ENCODE peak calls at places on chromosome 5, in four cellular contexts. B is AG08396; A is activated naive CD4-positive, alpha-beta T cell treated with anti-CD3 and anti-CD28 coated beads for 36 hours; F is NCI-H1092. X is an unnamed sample.

GRCh38 chr5:122586351-122586750 is 188.5 kb upstream of the SNX2 start:
- DNase-seq in B (peak; percentile 24), F (no peak), A (no peak), X (no peak)

GRCh38 chr5:53256746-53257145 is 147.2 kb upstream of the MOCS2 start:
- DNase-seq in B (no peak), A (no peak), F (no peak), X (no peak)

GRCh38 chr5:103119765-103120606 is at the start of the genes GIN1 and PPIP5K2:
- DNase-seq in F (peak; percentile 94), B (peak; percentile 90), A (peak; percentile 98), X (peak; percentile 94)

GRCh38 chr5:132283423-132284043 is 10.7 kb upstream of the SLC22A4 start:
- DNase-seq in F (no peak), A (peak; percentile 4), B (peak; percentile 82), X (peak; percentile 14)

GRCh38 chr5:9924614-9925013 is 294.5 kb upstream of the TAS2R1 start:
- DNase-seq in F (no peak), A (no peak), B (peak; percentile 81), X (no peak)

GRCh38 chr5:106880656-106881055 is 790.1 kb downstream of the EFNA5 start:
- DNase-seq in A (no peak), B (no peak), F (no peak), X (no peak)

GRCh38 chr5:119418782-119419101 is 33.6 kb upstream of the HSD17B4 start:
- DNase-seq in A (no peak), B (no peak), F (no peak), X (no peak)

GRCh38 chr5:158387499-158387898 is 528.6 kb upstream of the CLINT1 start:
- DNase-seq in A (no peak), B (no peak), F (no peak), X (no peak)

GRCh38 chr5:158699336-158699735 is 400.4 kb downstream of the EBF1 start:
- DNase-seq in A (no peak), F (no peak), B (no peak), X (no peak)

GRCh38 chr5:130871346-130872086 is 293.5 kb downstream of the HINT1 start:
- DNase-seq in A (peak; percentile 53), F (no peak), B (peak; percentile 15), X (no peak)

GRCh38 chr5:141821430-141821925 is 56.7 kb downstream of the PCDH1 start:
- DNase-seq in B (peak; percentile 86), A (no peak), F (no peak), X (peak; percentile 83)

GRCh38 chr5:29016067-29016466 is 1977.7 kb upstream of the CDH9 start:
- DNase-seq in F (no peak), B (no peak), A (no peak), X (no peak)

GRCh38 chr5:14235872-14236271 is 92.7 kb downstream of the TRIO start:
- DNase-seq in B (no peak), F (no peak), A (no peak), X (no peak)

X was measured in NCI-H1694.